ENCODE peak calls at places on chromosomes 5 and 9, in four cellular contexts. One of them, this sample, is unnamed. For H3K4me1, the result is how much of the 10 kb centered on the place peaks cover.

GRCh38 chr5:79621056-79621455 is 8.8 kb downstream of the TENT2 start:
- DNase-seq in heart left ventricle: no peak
- DNase-seq in cardiac muscle cell: no peak
- DNase-seq in PC-3: peak
- DNase-seq in this sample: no peak

GRCh38 chr5:38240212-38240611 is 18.1 kb upstream of the EGFLAM start:
- DNase-seq in heart left ventricle: no peak
- DNase-seq in cardiac muscle cell: no peak
- DNase-seq in PC-3: no peak
- DNase-seq in this sample: no peak

GRCh38 chr5:149015126-149015525 is 47.7 kb downstream of the SH3TC2 start:
- DNase-seq in heart left ventricle: no peak
- DNase-seq in cardiac muscle cell: no peak
- DNase-seq in PC-3: no peak
- DNase-seq in this sample: no peak

GRCh38 chr9:76373173-76373771 is 21.0 kb downstream of the RFK start:
- DNase-seq in heart left ventricle: peak
- DNase-seq in cardiac muscle cell: no peak
- DNase-seq in PC-3: no peak
- DNase-seq in this sample: peak

GRCh38 chr9:136364369-136364748 is 815 bp upstream of the DNLZ start:
- DNase-seq in heart left ventricle: no peak
- DNase-seq in cardiac muscle cell: no peak
- DNase-seq in PC-3: no peak
- DNase-seq in this sample: no peak

GRCh38 chr5:77960305-77960704 is 184.2 kb upstream of the TBCA start:
- DNase-seq in heart left ventricle: no peak
- DNase-seq in cardiac muscle cell: no peak
- DNase-seq in PC-3: no peak
- DNase-seq in this sample: no peak

GRCh38 chr5:137320056-137321045 is 178.8 kb downstream of the SPOCK1 start:
- DNase-seq in heart left ventricle: no peak
- DNase-seq in cardiac muscle cell: peak
- DNase-seq in PC-3: peak
- DNase-seq in this sample: peak

GRCh38 chr5:128290152-128290858 is 206.7 kb downstream of the SLC12A2 start:
- DNase-seq in heart left ventricle: no peak
- DNase-seq in cardiac muscle cell: no peak
- DNase-seq in PC-3: peak
- DNase-seq in this sample: no peak

GRCh38 chr9:18499987-18500386 is 26.0 kb downstream of the ADAMTSL1 start:
- DNase-seq in heart left ventricle: no peak
- DNase-seq in cardiac muscle cell: peak
- DNase-seq in PC-3: peak
- DNase-seq in this sample: no peak

GRCh38 chr9:122383992-122384461 is 13.2 kb downstream of the PTGS1 start:
- DNase-seq in heart left ventricle: no peak
- DNase-seq in cardiac muscle cell: no peak
- DNase-seq in PC-3: peak
- DNase-seq in this sample: no peak

GRCh38 chr9:16718296-16718695 is 152.2 kb downstream of the BNC2 start:
- DNase-seq in heart left ventricle: no peak
- DNase-seq in cardiac muscle cell: no peak
- DNase-seq in PC-3: no peak
- DNase-seq in this sample: no peak

GRCh38 chr5:153883829-153884228 is 154.9 kb downstream of the FAM114A2 start:
- DNase-seq in heart left ventricle: no peak
- DNase-seq in cardiac muscle cell: no peak
- DNase-seq in PC-3: no peak
- DNase-seq in this sample: no peak

GRCh38 chr5:39273314-39273954 is 54.1 kb upstream of the FYB1 start:
- DNase-seq in heart left ventricle: no peak
- DNase-seq in cardiac muscle cell: no peak
- DNase-seq in PC-3: no peak
- DNase-seq in this sample: no peak

GRCh38 chr5:3362606-3362910 is 233.1 kb upstream of the IRX1 start:
- DNase-seq in heart left ventricle: no peak
- DNase-seq in cardiac muscle cell: no peak
- DNase-seq in PC-3: no peak
- DNase-seq in this sample: no peak

GRCh38 chr5:90932052-90932699 is 373.6 kb downstream of the ADGRV1 start:
- DNase-seq in heart left ventricle: no peak
- DNase-seq in cardiac muscle cell: peak
- DNase-seq in PC-3: peak
- DNase-seq in this sample: peak

GRCh38 chr5:138541511-138541910 is 1.5 kb downstream of the ETF1 start:
- DNase-seq in heart left ventricle: no peak
- DNase-seq in cardiac muscle cell: no peak
- DNase-seq in PC-3: no peak
- DNase-seq in this sample: no peak

GRCh38 chr5:138536665-138537315 is 6.2 kb downstream of the ETF1 start:
- DNase-seq in heart left ventricle: no peak
- DNase-seq in cardiac muscle cell: peak
- DNase-seq in PC-3: no peak
- DNase-seq in this sample: no peak

GRCh38 chr5:138542120-138542955 is 698 bp downstream of the ETF1 start:
- DNase-seq in heart left ventricle: no peak
- DNase-seq in cardiac muscle cell: no peak
- DNase-seq in PC-3: no peak
- DNase-seq in this sample: no peak

GRCh38 chr5:138538943-138539627 is 4.0 kb downstream of the ETF1 start:
- DNase-seq in heart left ventricle: no peak
- DNase-seq in cardiac muscle cell: no peak
- DNase-seq in PC-3: no peak
- DNase-seq in this sample: no peak

DNA sequence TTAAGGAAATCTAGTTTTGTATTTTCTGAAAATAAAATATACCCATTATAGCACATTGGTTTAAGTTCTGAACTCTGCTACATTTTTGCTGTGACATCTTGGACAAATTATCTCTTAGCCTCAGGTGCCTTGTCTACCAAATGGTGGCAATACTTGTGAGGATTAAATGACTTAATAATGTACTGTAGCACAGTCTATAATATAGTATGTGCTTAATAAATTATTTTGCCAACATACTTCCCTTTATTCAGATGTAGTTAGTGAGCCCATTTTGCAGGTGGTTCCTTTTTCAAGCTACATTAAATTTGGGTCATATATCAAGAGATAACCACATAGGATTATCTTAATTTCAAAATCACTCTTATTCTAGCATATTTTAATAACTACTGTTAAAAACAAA is 3.2 kb downstream of the ETF1 start:
- DNase-seq in heart left ventricle: no peak
- DNase-seq in cardiac muscle cell: no peak
- DNase-seq in PC-3: no peak
- DNase-seq in this sample: no peak
- H3K4me1 ChIP-seq in heart left ventricle: under half
- H3K4me1 ChIP-seq in cardiac muscle cell: under half
- H3K4me1 ChIP-seq in PC-3: under half
- H3K4me1 ChIP-seq in this sample: under half

GRCh38 chr5:118937393-118938061 is 50.8 kb downstream of the DTWD2 start:
- DNase-seq in heart left ventricle: no peak
- DNase-seq in cardiac muscle cell: no peak
- DNase-seq in PC-3: no peak
- DNase-seq in this sample: no peak
- H3K27ac ChIP-seq in heart left ventricle: no peak
- H3K27ac ChIP-seq in cardiac muscle cell: no peak
- H3K27ac ChIP-seq in PC-3: no peak
- H3K27ac ChIP-seq in this sample: no peak

GRCh38 chr5:32261198-32261597 is 51.5 kb downstream of the MTMR12 start:
- DNase-seq in heart left ventricle: no peak
- DNase-seq in cardiac muscle cell: no peak
- DNase-seq in PC-3: no peak
- DNase-seq in this sample: no peak

GRCh38 chr5:32259033-32259432 is 53.7 kb downstream of the MTMR12 start:
- DNase-seq in heart left ventricle: no peak
- DNase-seq in cardiac muscle cell: no peak
- DNase-seq in PC-3: no peak
- DNase-seq in this sample: no peak

GRCh38 chr5:32264954-32265572 is 47.7 kb downstream of the MTMR12 start:
- DNase-seq in heart left ventricle: no peak
- DNase-seq in cardiac muscle cell: no peak
- DNase-seq in PC-3: no peak
- DNase-seq in this sample: no peak

GRCh38 chr5:32265902-32266301 is 46.8 kb downstream of the MTMR12 start:
- DNase-seq in heart left ventricle: no peak
- DNase-seq in cardiac muscle cell: no peak
- DNase-seq in PC-3: no peak
- DNase-seq in this sample: no peak

GRCh38 chr5:32263683-32264082 is 49.1 kb downstream of the MTMR12 start:
- DNase-seq in heart left ventricle: no peak
- DNase-seq in cardiac muscle cell: no peak
- DNase-seq in PC-3: no peak
- DNase-seq in this sample: no peak
- H3K4me1 ChIP-seq in heart left ventricle: under half
- H3K4me1 ChIP-seq in cardiac muscle cell: under half
- H3K4me1 ChIP-seq in PC-3: under half
- H3K4me1 ChIP-seq in this sample: under half

DNA sequence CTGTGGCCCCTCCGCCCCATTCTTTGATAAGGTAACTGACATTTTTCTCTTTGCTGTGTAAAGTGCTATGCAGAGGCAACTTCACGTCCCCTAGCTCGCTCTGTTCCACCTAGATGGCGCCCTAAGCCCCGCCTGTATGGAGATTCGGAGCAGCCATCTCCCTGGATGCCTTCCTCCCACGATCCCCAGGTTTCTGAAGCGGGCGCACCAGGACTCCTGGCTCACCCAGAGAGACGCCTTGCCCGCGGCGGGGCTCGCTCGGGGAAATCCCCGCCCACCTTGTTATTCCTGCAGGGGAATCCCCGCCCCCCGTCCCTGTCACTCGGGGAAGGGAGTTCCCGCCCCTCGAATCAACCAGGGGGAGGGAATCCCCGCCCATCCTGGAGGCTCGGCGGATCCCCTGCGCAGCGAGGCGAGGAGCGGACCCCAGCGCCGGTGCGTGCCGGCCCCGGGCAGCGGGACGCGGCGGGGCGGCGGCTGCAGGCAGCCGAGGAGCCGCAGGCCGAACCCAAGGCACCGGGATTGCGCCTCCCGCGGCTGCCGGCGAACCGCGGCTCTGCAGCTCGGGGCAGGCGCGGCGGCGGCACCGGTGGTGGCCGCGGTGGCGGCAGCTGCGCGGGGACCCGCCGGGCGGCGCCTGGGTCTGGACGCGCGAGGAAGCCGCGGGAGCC is at the start of gene PDZD2:
- DNase-seq in heart left ventricle: peak
- DNase-seq in cardiac muscle cell: peak
- DNase-seq in PC-3: peak
- DNase-seq in this sample: peak
- H3K27ac ChIP-seq in heart left ventricle: peak
- H3K27ac ChIP-seq in cardiac muscle cell: peak
- H3K27ac ChIP-seq in PC-3: no peak
- H3K27ac ChIP-seq in this sample: peak

GRCh38 chr5:16774806-16775205 is 158.0 kb upstream of the RETREG1 start:
- DNase-seq in heart left ventricle: no peak
- DNase-seq in cardiac muscle cell: no peak
- DNase-seq in PC-3: no peak
- DNase-seq in this sample: no peak
- H3K4me1 ChIP-seq in heart left ventricle: under half
- H3K4me1 ChIP-seq in cardiac muscle cell: under half
- H3K4me1 ChIP-seq in PC-3: under half
- H3K4me1 ChIP-seq in this sample: under half

GRCh38 chr5:7856855-7857254 is 5.9 kb upstream of the CFAP90 start:
- DNase-seq in heart left ventricle: no peak
- DNase-seq in cardiac muscle cell: peak
- DNase-seq in PC-3: peak
- DNase-seq in this sample: no peak
- H3K27ac ChIP-seq in heart left ventricle: no peak
- H3K27ac ChIP-seq in cardiac muscle cell: no peak
- H3K27ac ChIP-seq in PC-3: no peak
- H3K27ac ChIP-seq in this sample: no peak

DNA sequence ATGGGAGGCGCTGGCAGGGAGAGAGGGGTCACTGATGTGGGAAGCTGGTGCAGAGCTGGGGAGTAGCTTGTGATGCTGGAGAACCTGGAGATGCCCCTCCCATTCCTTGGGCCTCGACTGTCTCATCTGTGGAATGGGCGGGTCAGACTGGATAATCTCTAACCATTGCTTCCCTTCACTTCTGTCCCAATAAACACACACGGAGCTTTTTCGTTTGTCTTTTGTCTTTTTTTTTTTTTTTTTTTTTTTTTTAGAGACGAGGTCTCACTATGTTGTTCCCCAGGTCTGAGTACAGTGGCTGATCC is 36.5 kb downstream of the ALG2 start:
- DNase-seq in heart left ventricle: no peak
- DNase-seq in cardiac muscle cell: no peak
- DNase-seq in PC-3: no peak
- DNase-seq in this sample: no peak
- H3K4me1 ChIP-seq in heart left ventricle: under half
- H3K4me1 ChIP-seq in cardiac muscle cell: under half
- H3K4me1 ChIP-seq in PC-3: under half
- H3K4me1 ChIP-seq in this sample: under half

This sample was measured in uterus.